ENCODE peak calls at places on chromosomes 4 and X, in six cellular contexts. One of them, this sample, is unnamed.

GRCh38 chr4:5398056-5398455 is 310.3 kb downstream of the EVC2 start:
- DNase-seq in osteocyte: no peak
- DNase-seq in choroid plexus epithelial cell: peak; percentile 1
- DNase-seq in mammary epithelial cell: no peak
- DNase-seq in cardiac muscle cell: no peak
- DNase-seq in omental fat pad: no peak
- DNase-seq in this sample: no peak

GRCh38 chr4:53450773-53451172 is 73.3 kb downstream of the FIP1L1 start:
- DNase-seq in osteocyte: no peak
- DNase-seq in choroid plexus epithelial cell: peak; percentile 52
- DNase-seq in mammary epithelial cell: peak; percentile 35
- DNase-seq in cardiac muscle cell: peak; percentile 8
- DNase-seq in omental fat pad: no peak
- DNase-seq in this sample: no peak

GRCh38 chrX:72532371-72532770 is 40.3 kb downstream of the HDAC8 start:
- DNase-seq in osteocyte: no peak
- DNase-seq in choroid plexus epithelial cell: peak; percentile 13
- DNase-seq in mammary epithelial cell: no peak
- DNase-seq in cardiac muscle cell: peak; percentile 3
- DNase-seq in omental fat pad: no peak
- DNase-seq in this sample: no peak

GRCh38 chr4:37463457-37463856 is 218.9 kb downstream of the NWD2 start:
- DNase-seq in osteocyte: no peak
- DNase-seq in choroid plexus epithelial cell: no peak
- DNase-seq in mammary epithelial cell: no peak
- DNase-seq in cardiac muscle cell: no peak
- DNase-seq in omental fat pad: no peak
- DNase-seq in this sample: no peak

GRCh38 chr4:28232376-28232775 is 1371.7 kb downstream of the STIM2 start:
- DNase-seq in osteocyte: no peak
- DNase-seq in choroid plexus epithelial cell: no peak
- DNase-seq in mammary epithelial cell: peak; percentile 71
- DNase-seq in cardiac muscle cell: no peak
- DNase-seq in omental fat pad: no peak
- DNase-seq in this sample: no peak

GRCh38 chr4:22339491-22339890 is 176.4 kb downstream of the ADGRA3 start:
- DNase-seq in osteocyte: no peak
- DNase-seq in choroid plexus epithelial cell: no peak
- DNase-seq in mammary epithelial cell: no peak
- DNase-seq in cardiac muscle cell: no peak
- DNase-seq in omental fat pad: no peak
- DNase-seq in this sample: no peak

GRCh38 chrX:115142057-115142456 is 47.2 kb upstream of the RBMXL3 start:
- DNase-seq in osteocyte: no peak
- DNase-seq in choroid plexus epithelial cell: no peak
- DNase-seq in mammary epithelial cell: no peak
- DNase-seq in cardiac muscle cell: no peak
- DNase-seq in omental fat pad: no peak
- DNase-seq in this sample: no peak

GRCh38 chr4:125315571-125316390 is 1.0 kb downstream of the FAT4 start:
- DNase-seq in osteocyte: peak; percentile 85
- DNase-seq in choroid plexus epithelial cell: peak; percentile 68
- DNase-seq in mammary epithelial cell: peak; percentile 51
- DNase-seq in cardiac muscle cell: peak; percentile 66
- DNase-seq in omental fat pad: no peak
- DNase-seq in this sample: peak; percentile 71

GRCh38 chrX:17361620-17362019 is 13.4 kb upstream of the NHS start:
- DNase-seq in osteocyte: no peak
- DNase-seq in choroid plexus epithelial cell: peak; percentile 2
- DNase-seq in mammary epithelial cell: no peak
- DNase-seq in cardiac muscle cell: no peak
- DNase-seq in omental fat pad: no peak
- DNase-seq in this sample: peak; percentile 53

GRCh38 chr4:20284990-20285389 is 33.3 kb downstream of the SLIT2 start:
- DNase-seq in osteocyte: no peak
- DNase-seq in choroid plexus epithelial cell: no peak
- DNase-seq in mammary epithelial cell: peak; percentile 79
- DNase-seq in cardiac muscle cell: peak; percentile 28
- DNase-seq in omental fat pad: no peak
- DNase-seq in this sample: no peak

GRCh38 chr4:136867465-136867864 is 664.8 kb downstream of the PCDH18 start:
- DNase-seq in osteocyte: no peak
- DNase-seq in choroid plexus epithelial cell: no peak
- DNase-seq in mammary epithelial cell: no peak
- DNase-seq in cardiac muscle cell: no peak
- DNase-seq in omental fat pad: no peak
- DNase-seq in this sample: no peak

GRCh38 chrX:3136161-3136961 is 95.1 kb downstream of the ARSF start:
- DNase-seq in osteocyte: no peak
- DNase-seq in choroid plexus epithelial cell: no peak
- DNase-seq in mammary epithelial cell: no peak
- DNase-seq in cardiac muscle cell: no peak
- DNase-seq in omental fat pad: no peak
- DNase-seq in this sample: no peak

GRCh38 chrX:86195343-86195742 is 47.1 kb downstream of the DACH2 start:
- DNase-seq in osteocyte: no peak
- DNase-seq in choroid plexus epithelial cell: no peak
- DNase-seq in mammary epithelial cell: no peak
- DNase-seq in cardiac muscle cell: no peak
- DNase-seq in omental fat pad: no peak
- DNase-seq in this sample: no peak

GRCh38 chr4:37054670-37055069 is 189.9 kb upstream of the NWD2 start:
- DNase-seq in osteocyte: no peak
- DNase-seq in choroid plexus epithelial cell: no peak
- DNase-seq in mammary epithelial cell: no peak
- DNase-seq in cardiac muscle cell: no peak
- DNase-seq in omental fat pad: no peak
- DNase-seq in this sample: peak; percentile 14

GRCh38 chrX:56994375-56995270 is 718 bp downstream of the SPIN3 start:
- DNase-seq in osteocyte: no peak
- DNase-seq in choroid plexus epithelial cell: no peak
- DNase-seq in mammary epithelial cell: no peak
- DNase-seq in cardiac muscle cell: peak; percentile 1
- DNase-seq in omental fat pad: no peak
- DNase-seq in this sample: peak; percentile 3

GRCh38 chr4:175772170-175772685 is 39.8 kb downstream of the GPM6A start:
- DNase-seq in osteocyte: no peak
- DNase-seq in choroid plexus epithelial cell: no peak
- DNase-seq in mammary epithelial cell: no peak
- DNase-seq in cardiac muscle cell: no peak
- DNase-seq in omental fat pad: no peak
- DNase-seq in this sample: no peak

GRCh38 chr4:119490335-119490734 is 138.3 kb downstream of the PDE5A start:
- DNase-seq in osteocyte: no peak
- DNase-seq in choroid plexus epithelial cell: peak; percentile 64
- DNase-seq in mammary epithelial cell: no peak
- DNase-seq in cardiac muscle cell: peak; percentile 38
- DNase-seq in omental fat pad: no peak
- DNase-seq in this sample: no peak

GRCh38 chrX:36684053-36684452 is 324.1 kb upstream of the FAM47C start:
- DNase-seq in osteocyte: no peak
- DNase-seq in choroid plexus epithelial cell: no peak
- DNase-seq in mammary epithelial cell: no peak
- DNase-seq in cardiac muscle cell: no peak
- DNase-seq in omental fat pad: no peak
- DNase-seq in this sample: no peak
- TF ChIP-seq CTCF in osteocyte: no peak
- TF ChIP-seq CTCF in choroid plexus epithelial cell: no peak
- TF ChIP-seq CTCF in mammary epithelial cell: peak; percentile 32
- TF ChIP-seq CTCF in cardiac muscle cell: no peak
- TF ChIP-seq CTCF in omental fat pad: no peak
- TF ChIP-seq CTCF in this sample: no peak

GRCh38 chr4:29970626-29971025 is 749.5 kb upstream of the PCDH7 start:
- DNase-seq in osteocyte: no peak
- DNase-seq in choroid plexus epithelial cell: no peak
- DNase-seq in mammary epithelial cell: no peak
- DNase-seq in cardiac muscle cell: no peak
- DNase-seq in omental fat pad: no peak
- DNase-seq in this sample: no peak
- TF ChIP-seq CTCF in osteocyte: peak; percentile 63
- TF ChIP-seq CTCF in choroid plexus epithelial cell: no peak
- TF ChIP-seq CTCF in mammary epithelial cell: peak; percentile 23
- TF ChIP-seq CTCF in cardiac muscle cell: no peak
- TF ChIP-seq CTCF in omental fat pad: no peak
- TF ChIP-seq CTCF in this sample: no peak

DNA sequence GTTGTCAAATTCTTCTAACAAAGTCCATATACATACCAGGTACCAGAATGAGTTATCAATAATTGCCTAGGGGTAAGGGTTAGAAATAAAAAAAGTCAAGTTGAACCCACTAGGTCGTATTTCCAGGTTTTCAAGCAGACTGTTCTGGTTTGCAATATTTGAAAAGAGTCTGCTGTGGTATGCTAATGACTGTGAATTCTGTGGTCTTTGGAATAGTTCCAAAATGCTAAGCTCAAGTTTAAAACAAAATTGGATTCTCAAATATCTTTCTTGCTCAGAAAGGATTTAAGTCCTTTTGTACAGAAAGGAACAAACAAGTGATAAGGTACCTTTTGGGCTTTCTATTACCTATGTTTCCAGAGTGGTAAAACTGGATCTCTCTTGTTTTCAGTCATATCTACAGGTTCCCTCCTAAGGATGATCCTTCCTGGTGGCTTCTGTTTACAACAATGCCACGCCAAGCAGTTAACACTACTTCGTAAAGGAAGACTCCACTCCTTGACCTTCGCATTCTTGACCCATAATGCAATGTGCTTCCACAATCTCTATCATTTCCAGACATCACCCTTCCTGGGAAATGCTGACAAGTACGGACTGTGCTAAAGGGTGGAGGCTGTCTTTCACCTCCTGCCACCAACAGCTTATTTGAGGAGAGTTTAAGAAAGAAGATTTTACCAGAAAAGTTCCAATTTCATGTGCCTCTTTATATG is 531.7 kb upstream of the FTHL17 start:
- DNase-seq in osteocyte: no peak
- DNase-seq in choroid plexus epithelial cell: peak; percentile 87
- DNase-seq in mammary epithelial cell: no peak
- DNase-seq in cardiac muscle cell: peak; percentile 29
- DNase-seq in omental fat pad: no peak
- DNase-seq in this sample: no peak
- TF ChIP-seq CTCF in osteocyte: no peak
- TF ChIP-seq CTCF in choroid plexus epithelial cell: no peak
- TF ChIP-seq CTCF in mammary epithelial cell: no peak
- TF ChIP-seq CTCF in cardiac muscle cell: no peak
- TF ChIP-seq CTCF in omental fat pad: no peak
- TF ChIP-seq CTCF in this sample: no peak

GRCh38 chrX:54042609-54043010 is 1.7 kb downstream of the PHF8 start:
- DNase-seq in osteocyte: no peak
- DNase-seq in choroid plexus epithelial cell: peak; percentile 68
- DNase-seq in mammary epithelial cell: peak; percentile 36
- DNase-seq in cardiac muscle cell: peak; percentile 68
- DNase-seq in omental fat pad: no peak
- DNase-seq in this sample: peak; percentile 51
- TF ChIP-seq CTCF in osteocyte: peak; percentile 49
- TF ChIP-seq CTCF in choroid plexus epithelial cell: peak; percentile 50
- TF ChIP-seq CTCF in mammary epithelial cell: peak; percentile 33
- TF ChIP-seq CTCF in cardiac muscle cell: peak; percentile 28
- TF ChIP-seq CTCF in omental fat pad: no peak
- TF ChIP-seq CTCF in this sample: no peak

GRCh38 chr4:177079327-177079726 is 230.3 kb upstream of the NEIL3 start:
- DNase-seq in osteocyte: no peak
- DNase-seq in choroid plexus epithelial cell: no peak
- DNase-seq in mammary epithelial cell: no peak
- DNase-seq in cardiac muscle cell: no peak
- DNase-seq in omental fat pad: no peak
- DNase-seq in this sample: no peak
- TF ChIP-seq CTCF in osteocyte: no peak
- TF ChIP-seq CTCF in choroid plexus epithelial cell: no peak
- TF ChIP-seq CTCF in mammary epithelial cell: no peak
- TF ChIP-seq CTCF in cardiac muscle cell: no peak
- TF ChIP-seq CTCF in omental fat pad: no peak
- TF ChIP-seq CTCF in this sample: no peak

GRCh38 chr4:99612281-99612680 is 37.7 kb downstream of the MTTP start:
- DNase-seq in osteocyte: no peak
- DNase-seq in choroid plexus epithelial cell: no peak
- DNase-seq in mammary epithelial cell: no peak
- DNase-seq in cardiac muscle cell: no peak
- DNase-seq in omental fat pad: no peak
- DNase-seq in this sample: no peak

GRCh38 chr4:99617374-99617773 is 40.3 kb downstream of the C4orf54 start:
- DNase-seq in osteocyte: no peak
- DNase-seq in choroid plexus epithelial cell: no peak
- DNase-seq in mammary epithelial cell: no peak
- DNase-seq in cardiac muscle cell: no peak
- DNase-seq in omental fat pad: no peak
- DNase-seq in this sample: no peak

GRCh38 chr4:99614491-99614890 is 39.9 kb downstream of the MTTP start:
- DNase-seq in osteocyte: no peak
- DNase-seq in choroid plexus epithelial cell: no peak
- DNase-seq in mammary epithelial cell: no peak
- DNase-seq in cardiac muscle cell: no peak
- DNase-seq in omental fat pad: no peak
- DNase-seq in this sample: no peak

GRCh38 chr4:99612704-99613103 is 38.1 kb downstream of the MTTP start:
- DNase-seq in osteocyte: no peak
- DNase-seq in choroid plexus epithelial cell: no peak
- DNase-seq in mammary epithelial cell: no peak
- DNase-seq in cardiac muscle cell: no peak
- DNase-seq in omental fat pad: no peak
- DNase-seq in this sample: no peak

GRCh38 chr4:99615210-99615834 is 40.7 kb downstream of the MTTP start:
- DNase-seq in osteocyte: no peak
- DNase-seq in choroid plexus epithelial cell: no peak
- DNase-seq in mammary epithelial cell: no peak
- DNase-seq in cardiac muscle cell: no peak
- DNase-seq in omental fat pad: no peak
- DNase-seq in this sample: no peak
- TF ChIP-seq CTCF in osteocyte: no peak
- TF ChIP-seq CTCF in choroid plexus epithelial cell: no peak
- TF ChIP-seq CTCF in mammary epithelial cell: no peak
- TF ChIP-seq CTCF in cardiac muscle cell: no peak
- TF ChIP-seq CTCF in omental fat pad: no peak
- TF ChIP-seq CTCF in this sample: no peak

GRCh38 chr4:59091376-59092142 is 1981.4 kb upstream of the IGFBP7 start:
- DNase-seq in osteocyte: no peak
- DNase-seq in choroid plexus epithelial cell: no peak
- DNase-seq in mammary epithelial cell: no peak
- DNase-seq in cardiac muscle cell: no peak
- DNase-seq in omental fat pad: no peak
- DNase-seq in this sample: no peak

GRCh38 chr4:59086410-59086809 is 1976.2 kb upstream of the IGFBP7 start:
- DNase-seq in osteocyte: no peak
- DNase-seq in choroid plexus epithelial cell: no peak
- DNase-seq in mammary epithelial cell: no peak
- DNase-seq in cardiac muscle cell: no peak
- DNase-seq in omental fat pad: no peak
- DNase-seq in this sample: no peak
- TF ChIP-seq CTCF in osteocyte: no peak
- TF ChIP-seq CTCF in choroid plexus epithelial cell: no peak
- TF ChIP-seq CTCF in mammary epithelial cell: no peak
- TF ChIP-seq CTCF in cardiac muscle cell: no peak
- TF ChIP-seq CTCF in omental fat pad: no peak
- TF ChIP-seq CTCF in this sample: no peak

This sample was measured in nephron progenitor cell.